ENCODE peak calls at places on chromosome 10, in six cellular contexts. C is sciatic nerve; H is NB4; S is AG08395; D is stimulated activated CD8-positive, alpha-beta memory T cell treated with anti-CD3 and anti-CD28 coated beads, Interleukin-7, amount 100 ng/mL, for 4 hours; W is stimulated activated CD4-positive, alpha-beta T cell treated with anti-CD3 and anti-CD28 coated beads, Interleukin-1b, Interleukin-23, amount 100 ng/mL, for 24 hours. F is an unnamed sample.

GRCh38 chr10:132418520-132419416 is 21.8 kb downstream of the PWWP2B start:
- DNase-seq in C (no peak), H (peak), S (no peak), D (no peak), W (no peak), F (no peak)

GRCh38 chr10:76336213-76336963 is 905.0 kb downstream of the LRMDA start:
- DNase-seq in C (no peak), H (no peak), S (no peak), D (no peak), W (no peak), F (no peak)

GRCh38 chr10:112227331-112227961 is 43.9 kb upstream of the GPAM start:
- DNase-seq in C (no peak), H (peak), S (peak), D (no peak), W (no peak), F (no peak)

GRCh38 chr10:122557516-122557915 is 3.0 kb upstream of the DMBT1 start:
- DNase-seq in C (no peak), H (no peak), S (no peak), D (no peak), W (no peak), F (no peak)

GRCh38 chr10:107611101-107611500 is 446.6 kb upstream of the SORCS1 start:
- DNase-seq in C (no peak), H (no peak), S (no peak), D (no peak), W (no peak), F (no peak)

GRCh38 chr10:5399332-5399731 is 5.3 kb downstream of the TUBAL3 start:
- DNase-seq in C (no peak), H (no peak), S (no peak), D (no peak), W (no peak), F (no peak)

GRCh38 chr10:17282311-17282710 is 54.3 kb downstream of the VIM start:
- DNase-seq in C (no peak), H (no peak), S (no peak), D (no peak), W (no peak), F (no peak)

GRCh38 chr10:91196268-91197043 is 24.0 kb upstream of the PCGF5 start:
- DNase-seq in C (no peak), H (no peak), S (no peak), D (no peak), W (no peak), F (no peak)

GRCh38 chr10:3803884-3804741 is 19.1 kb upstream of the KLF6 start:
- DNase-seq in C (no peak), H (peak), S (no peak), D (peak), W (no peak), F (peak)

GRCh38 chr10:112988839-112989406 is 38.9 kb downstream of the TCF7L2 start:
- DNase-seq in C (no peak), H (no peak), S (no peak), D (no peak), W (no peak), F (no peak)